ENCODE peak calls at places on chromosome 12, in seven cellular contexts. G, C, Q, I, X, F and P are unnamed samples.

GRCh38 chr12:5201554-5202243 is 158.0 kb downstream of the KCNA5 start:
- DNase-seq in G (no peak), C (peak; percentile 15), Q (peak; percentile 62), I (peak; percentile 25), X (no peak), F (no peak), P (no peak)

GRCh38 chr12:87020071-87020470 is 763.9 kb upstream of the MGAT4C start:
- DNase-seq in G (no peak), C (no peak), Q (no peak), I (no peak), X (no peak), F (peak; percentile 1), P (no peak)

GRCh38 chr12:68113644-68114043 is 45.9 kb downstream of the IFNG start:
- DNase-seq in G (no peak), C (peak; percentile 14), Q (no peak), I (no peak), X (no peak), F (no peak), P (peak; percentile 8)

GRCh38 chr12:57005980-57006808 is at the start of gene ZBTB39:
- DNase-seq in G (peak; percentile 35), C (peak; percentile 82), Q (peak; percentile 73), I (no peak), X (peak; percentile 48), F (peak; percentile 63), P (peak; percentile 79)

GRCh38 chr12:65867428-65867827 is 43.1 kb downstream of the HMGA2 start:
- DNase-seq in G (no peak), C (no peak), Q (no peak), I (no peak), X (no peak), F (peak; percentile 83), P (no peak)

GRCh38 chr12:27824126-27824842 is 44.2 kb upstream of the MANSC4 start:
- DNase-seq in G (no peak), C (no peak), Q (no peak), I (no peak), X (no peak), F (no peak), P (no peak)

GRCh38 chr12:100199347-100200136 is 1.1 kb upstream of the ACTR6 start:
- DNase-seq in G (peak; percentile 64), C (peak; percentile 77), Q (peak; percentile 81), I (peak; percentile 64), X (peak; percentile 62), F (peak; percentile 56), P (peak; percentile 90)

GRCh38 chr12:19428261-19428660 is 11.0 kb upstream of the AEBP2 start:
- DNase-seq in G (no peak), C (no peak), Q (no peak), I (no peak), X (no peak), F (no peak), P (no peak)

GRCh38 chr12:67989184-67989965 is at the start of gene IFNG-AS1:
- DNase-seq in G (no peak), C (no peak), Q (no peak), I (no peak), X (no peak), F (no peak), P (peak; percentile 89)

GRCh38 chr12:108801736-108802665 is 55.4 kb downstream of the SSH1 start:
- DNase-seq in G (peak; percentile 95), C (no peak), Q (peak; percentile 65), I (peak; percentile 66), X (no peak), F (peak; percentile 91), P (no peak)

GRCh38 chr12:82873951-82874350 is 187.2 kb downstream of the TMTC2 start:
- DNase-seq in G (no peak), C (no peak), Q (no peak), I (no peak), X (no peak), F (no peak), P (no peak)

GRCh38 chr12:89493650-89494302 is 30.8 kb downstream of the GALNT4 start:
- DNase-seq in G (no peak), C (peak; percentile 37), Q (no peak), I (no peak), X (no peak), F (no peak), P (no peak)

GRCh38 chr12:94603434-94604068 is 46.8 kb downstream of the TMCC3 start:
- DNase-seq in G (no peak), C (peak; percentile 36), Q (no peak), I (no peak), X (no peak), F (no peak), P (peak; percentile 34)

GRCh38 chr12:21939435-21939834 is 1.8 kb downstream of the ABCC9 start:
- DNase-seq in G (peak; percentile 19), C (no peak), Q (no peak), I (no peak), X (no peak), F (no peak), P (no peak)

GRCh38 chr12:46377678-46378077 is 5.1 kb upstream of the SLC38A2 start:
- DNase-seq in G (no peak), C (peak; percentile 17), Q (no peak), I (no peak), X (no peak), F (no peak), P (no peak)